ENCODE peak calls at places on chromosomes 7 and 10, in five cellular contexts. I is mesendoderm, R is head of caudate nucleus, L is SK-MEL-5, Y is choroid plexus epithelial cell. T is an unnamed sample.

GRCh38 chr10:92901819-92902234 is 53.5 kb downstream of the EXOC6 start:
- DNase-seq in I (no peak), R (no peak), L (no peak), Y (no peak), T (no peak)

GRCh38 chr7:82559203-82559805 is 115.7 kb upstream of the CACNA2D1 start:
- DNase-seq in I (peak), R (peak), L (no peak), Y (peak), T (peak)

GRCh38 chr7:55977831-55978230 is 13.4 kb downstream of the NIPSNAP2 start:
- DNase-seq in I (no peak), R (peak), L (no peak), Y (peak), T (no peak)

GRCh38 chr7:54987772-54988171 is 31.0 kb upstream of the EGFR start:
- DNase-seq in I (no peak), R (no peak), L (no peak), Y (no peak), T (no peak)

GRCh38 chr10:73785721-73786511 is 510 bp downstream of the ZSWIM8 start:
- DNase-seq in I (peak), R (peak), L (no peak), Y (peak), T (peak)

GRCh38 chr10:100020883-100021248 is 11.1 kb upstream of the DNMBP start:
- DNase-seq in I (no peak), R (no peak), L (no peak), Y (no peak), T (no peak)

GRCh38 chr10:30284860-30285594 is 64.1 kb downstream of the MTPAP start:
- DNase-seq in I (peak), R (no peak), L (no peak), Y (peak), T (peak)

GRCh38 chr10:62231371-62231770 is 37.3 kb downstream of the RTKN2 start:
- DNase-seq in I (peak), R (no peak), L (no peak), Y (peak), T (no peak)

T was measured in ELF-1.